ENCODE peak calls at places on chromosomes 3 and 15, in ten cellular contexts. E, D, R, A, V, S, F, B, W and X are unnamed samples.

GRCh38 chr3:14535616-14536015 is 4.5 kb downstream of the GRIP2 start:
- DNase-seq in S (no peak), F (no peak), D (no peak), B (no peak), E (no peak), V (no peak), A (no peak), W (no peak), R (no peak), X (no peak)

GRCh38 chr3:33437556-33438283 is 2.5 kb downstream of the UBP1 start:
- DNase-seq in V (no peak), W (peak; percentile 79), A (peak; percentile 6), B (peak; percentile 74), F (peak; percentile 21), E (peak; percentile 26), S (no peak), R (peak; percentile 80), D (peak; percentile 49), X (peak; percentile 28)

GRCh38 chr15:93040288-93041158 is 48.5 kb downstream of the RGMA start:
- DNase-seq in D (peak; percentile 61), E (no peak), W (no peak), F (no peak), S (no peak), V (no peak), B (no peak), R (no peak), A (no peak), X (no peak)

GRCh38 chr15:47784820-47785219 is 67.5 kb downstream of the SEMA6D start:
- DNase-seq in R (no peak), A (no peak), F (no peak), W (no peak), B (no peak), D (no peak), E (no peak), V (no peak), S (no peak), X (no peak)

GRCh38 chr3:67940200-67940952 is 286.0 kb upstream of the SUCLG2 start:
- DNase-seq in S (no peak), V (no peak), W (peak; percentile 5), F (peak; percentile 9), R (no peak), E (no peak), A (peak; percentile 22), B (peak; percentile 16), D (no peak), X (no peak)

GRCh38 chr3:120795017-120795648 is 52.6 kb downstream of the GTF2E1 start:
- DNase-seq in W (peak; percentile 86), B (peak; percentile 88), A (peak; percentile 79), D (peak; percentile 81), R (peak; percentile 84), E (peak; percentile 52), V (peak; percentile 84), F (peak; percentile 80), S (peak; percentile 17), X (peak; percentile 80)

GRCh38 chr3:56976666-56977560 is 83.6 kb upstream of the SPATA12 start:
- DNase-seq in D (no peak), V (no peak), R (peak; percentile 18), W (peak; percentile 76), S (no peak), E (peak; percentile 88), A (no peak), B (peak; percentile 68), F (no peak), X (no peak)

GRCh38 chr3:31868246-31868645 is 112.8 kb downstream of the OSBPL10 start:
- DNase-seq in R (no peak), B (no peak), V (no peak), E (no peak), S (no peak), A (no peak), F (no peak), W (no peak), D (no peak), X (no peak)

GRCh38 chr3:10142707-10143560 is 1.4 kb downstream of the VHL start:
- DNase-seq in A (peak; percentile 37), D (no peak), B (peak; percentile 51), F (no peak), R (no peak), V (no peak), E (peak; percentile 50), W (peak; percentile 37), S (no peak), X (no peak)

GRCh38 chr15:85607141-85607806 is 187.5 kb downstream of the KLHL25 start:
- DNase-seq in E (no peak), D (no peak), S (no peak), W (peak; percentile 55), F (no peak), A (no peak), R (no peak), V (no peak), B (no peak), X (no peak)

GRCh38 chr3:58051196-58051595 is 43.0 kb downstream of the FLNB start:
- DNase-seq in W (peak; percentile 92), R (peak; percentile 76), V (no peak), B (peak; percentile 94), F (no peak), E (no peak), S (peak; percentile 52), A (no peak), D (peak; percentile 71), X (no peak)

GRCh38 chr15:52086001-52086786 is 26.4 kb downstream of the BCL2L10 start:
- DNase-seq in B (no peak), R (no peak), E (no peak), D (no peak), A (no peak), W (no peak), F (no peak), V (no peak), S (no peak), X (no peak)

GRCh38 chr3:194328080-194328571 is 23.0 kb downstream of the CPN2 start:
- DNase-seq in W (peak; percentile 55), F (no peak), V (no peak), R (peak; percentile 28), E (no peak), S (peak; percentile 84), B (peak; percentile 80), A (no peak), D (no peak), X (no peak)

GRCh38 chr3:179450901-179451334 is 352 bp downstream of the GNB4 start:
- DNase-seq in E (peak; percentile 75), B (no peak), A (peak; percentile 11), S (no peak), F (peak; percentile 9), V (peak; percentile 63), W (peak; percentile 32), R (peak; percentile 25), D (no peak), X (peak; percentile 25)

GRCh38 chr3:140521751-140522445 is 156.0 kb upstream of the TRIM42 start:
- DNase-seq in D (no peak), S (no peak), A (no peak), R (no peak), W (no peak), F (no peak), V (no peak), B (no peak), E (peak; percentile 15), X (no peak)

GRCh38 chr3:31659246-31659645 is 126.5 kb downstream of the STT3B start:
- DNase-seq in W (no peak), B (no peak), F (no peak), D (no peak), R (no peak), V (no peak), E (no peak), S (no peak), A (no peak), X (no peak)

GRCh38 chr15:82146990-82147461 is 101.2 kb upstream of the MEX3B start:
- DNase-seq in S (peak; percentile 13), E (no peak), F (no peak), W (peak; percentile 81), B (peak; percentile 82), V (no peak), R (peak; percentile 90), D (no peak), A (no peak), X (no peak)

GRCh38 chr15:90862964-90863721 is 5.2 kb upstream of the FURIN start:
- DNase-seq in E (peak; percentile 69), F (no peak), B (peak; percentile 63), R (no peak), S (peak; percentile 74), A (no peak), W (no peak), V (peak; percentile 44), D (peak; percentile 74), X (no peak)

GRCh38 chr15:67421105-67421504 is 99.8 kb upstream of the C15orf61 start:
- DNase-seq in E (no peak), W (no peak), V (no peak), A (no peak), D (no peak), S (no peak), B (no peak), R (no peak), F (no peak), X (no peak)

GRCh38 chr3:149701206-149701976 is 43.6 kb upstream of the WWTR1 start:
- DNase-seq in S (no peak), B (no peak), W (no peak), R (no peak), V (no peak), F (no peak), D (no peak), A (no peak), E (no peak), X (no peak)

GRCh38 chr3:127690823-127691452 is 18.2 kb downstream of the ABTB1 start:
- DNase-seq in E (peak; percentile 26), S (no peak), D (no peak), V (no peak), R (peak; percentile 77), B (peak; percentile 47), W (peak; percentile 75), F (no peak), A (no peak), X (no peak)

GRCh38 chr3:128297401-128298138 is 144.3 kb downstream of the EEFSEC start:
- DNase-seq in D (no peak), R (no peak), F (peak; percentile 20), B (no peak), E (peak; percentile 11), W (peak; percentile 45), S (peak; percentile 19), A (no peak), V (peak; percentile 40), X (peak; percentile 20)

GRCh38 chr3:133669949-133670524 is 8.3 kb upstream of the TOPBP1 start:
- DNase-seq in E (no peak), R (no peak), D (no peak), A (no peak), W (no peak), B (no peak), S (no peak), V (no peak), F (no peak), X (no peak)

GRCh38 chr3:129855454-129856419 is 37.8 kb downstream of the TMCC1 start:
- DNase-seq in D (no peak), B (peak; percentile 19), F (no peak), S (no peak), R (peak; percentile 39), E (no peak), A (no peak), W (peak; percentile 71), V (no peak), X (no peak)

GRCh38 chr3:122513386-122514122 is 1.2 kb downstream of the KPNA1 start:
- DNase-seq in V (no peak), A (no peak), B (no peak), E (no peak), S (no peak), D (no peak), W (peak; percentile 7), R (no peak), F (no peak), X (no peak)

GRCh38 chr15:89361451-89362202 is 27.0 kb upstream of the POLG start:
- DNase-seq in F (peak; percentile 46), A (no peak), V (peak; percentile 90), E (peak; percentile 64), W (peak; percentile 71), B (peak; percentile 49), D (peak; percentile 61), S (no peak), R (peak; percentile 33), X (peak; percentile 53)

GRCh38 chr3:94083261-94083660 is 20.4 kb downstream of the NSUN3 start:
- DNase-seq in E (no peak), F (no peak), D (no peak), A (no peak), B (no peak), R (no peak), V (no peak), S (no peak), W (no peak), X (no peak)

GRCh38 chr3:66121288-66121687 is 82.6 kb upstream of the MAGI1 start:
- DNase-seq in A (no peak), W (peak; percentile 10), R (no peak), D (no peak), B (peak; percentile 64), E (no peak), F (no peak), S (no peak), V (no peak), X (no peak)